ENCODE peak calls at places on chromosome 3, in eight cellular contexts. Y is activated gamma-delta T cell treated with Interleukin-2 at 50 U/mL for 16 hours; W is Daoy; G is activated CD8-positive, alpha-beta memory T cell treated with anti-CD3 and anti-CD28 coated beads for 4 hours; E is tibial nerve; C is amniotic stem cell; D is ACHN; S is M059J. H is an unnamed sample.

GRCh38 chr3:124814620-124815421 is 72.3 kb downstream of the ITGB5 start:
- DNase-seq in Y (no peak), W (no peak), G (no peak), E (no peak), C (no peak), D (no peak), S (no peak), H (peak; percentile 90)

GRCh38 chr3:127851899-127852298 is 29.6 kb upstream of the MGLL start:
- DNase-seq in Y (no peak), W (no peak), G (no peak), E (no peak), C (no peak), D (no peak), S (no peak), H (no peak)

GRCh38 chr3:11001020-11001657 is 8.6 kb downstream of the SLC6A1 start:
- DNase-seq in Y (no peak), W (no peak), G (no peak), E (no peak), C (no peak), D (no peak), S (peak; percentile 20), H (peak; percentile 17)

GRCh38 chr3:12764171-12764776 is 5.2 kb upstream of the TMEM40 start:
- DNase-seq in Y (no peak), W (no peak), G (no peak), E (no peak), C (no peak), D (no peak), S (no peak), H (no peak)

GRCh38 chr3:168678730-168679129 is 583.0 kb upstream of the GOLIM4 start:
- DNase-seq in Y (no peak), W (no peak), G (no peak), E (no peak), C (no peak), D (no peak), S (no peak), H (peak; percentile 45)

GRCh38 chr3:149377408-149378111 is at the start of gene TM4SF1:
- DNase-seq in Y (no peak), W (peak; percentile 98), G (no peak), E (peak; percentile 56), C (no peak), D (peak; percentile 97), S (peak; percentile 100), H (peak; percentile 99)

GRCh38 chr3:168165390-168166269 is 69.9 kb upstream of the GOLIM4 start:
- DNase-seq in Y (peak; percentile 33), W (peak; percentile 74), G (no peak), E (peak; percentile 31), C (peak; percentile 70), D (peak; percentile 62), S (peak; percentile 81), H (peak; percentile 73)

GRCh38 chr3:192731233-192731632 is 3.9 kb upstream of the FGF12 start:
- DNase-seq in Y (no peak), W (no peak), G (no peak), E (no peak), C (no peak), D (no peak), S (no peak), H (no peak)

GRCh38 chr3:172848910-172849309 is 98.4 kb downstream of the ECT2 start:
- DNase-seq in Y (no peak), W (peak; percentile 42), G (no peak), E (no peak), C (no peak), D (no peak), S (peak; percentile 65), H (peak; percentile 83)

GRCh38 chr3:196117809-196118208 is 35.9 kb upstream of the TFRC start:
- DNase-seq in Y (no peak), W (no peak), G (no peak), E (no peak), C (no peak), D (no peak), S (no peak), H (no peak)

GRCh38 chr3:60674870-60675269 is 576.4 kb downstream of the FHIT start:
- DNase-seq in Y (no peak), W (no peak), G (no peak), E (no peak), C (no peak), D (no peak), S (no peak), H (no peak)

GRCh38 chr3:155352900-155353490 is 59.5 kb upstream of the STRIT1 start:
- DNase-seq in Y (no peak), W (no peak), G (no peak), E (no peak), C (no peak), D (peak; percentile 57), S (peak; percentile 41), H (peak; percentile 54)

GRCh38 chr3:49671291-49672288 is 2.6 kb upstream of the APEH start:
- DNase-seq in Y (peak; percentile 70), W (peak; percentile 58), G (peak; percentile 37), E (no peak), C (no peak), D (peak; percentile 59), S (peak; percentile 52), H (peak; percentile 68)

GRCh38 chr3:169825316-169825715 is 12.6 kb upstream of the LRRC34 start:
- DNase-seq in Y (no peak), W (no peak), G (no peak), E (no peak), C (no peak), D (no peak), S (no peak), H (no peak)

GRCh38 chr3:13854492-13854891 is 25.4 kb downstream of the WNT7A start:
- DNase-seq in Y (no peak), W (no peak), G (no peak), E (no peak), C (no peak), D (no peak), S (no peak), H (no peak)

GRCh38 chr3:190968616-190969015 is 106.1 kb upstream of the GMNC start:
- DNase-seq in Y (no peak), W (no peak), G (no peak), E (no peak), C (no peak), D (no peak), S (no peak), H (no peak)

GRCh38 chr3:177050466-177051237 is 146.6 kb downstream of the TBL1XR1 start:
- DNase-seq in Y (no peak), W (peak; percentile 21), G (no peak), E (no peak), C (peak; percentile 23), D (peak; percentile 62), S (peak; percentile 62), H (peak; percentile 47)

GRCh38 chr3:155093261-155093660 is 13.1 kb downstream of the MME start:
- DNase-seq in Y (no peak), W (no peak), G (no peak), E (no peak), C (no peak), D (no peak), S (no peak), H (no peak)

GRCh38 chr3:94004301-94004910 is 24.0 kb downstream of the STX19 start:
- DNase-seq in Y (peak; percentile 6), W (peak; percentile 30), G (no peak), E (no peak), C (peak; percentile 50), D (peak; percentile 69), S (peak; percentile 62), H (peak; percentile 59)

GRCh38 chr3:53195602-53196574 is 34.9 kb downstream of the PRKCD start:
- DNase-seq in Y (peak; percentile 43), W (peak; percentile 36), G (peak; percentile 15), E (no peak), C (no peak), D (peak; percentile 43), S (no peak), H (no peak)

GRCh38 chr3:136984837-136985236 is 27.1 kb downstream of the IL20RB start:
- DNase-seq in Y (no peak), W (peak; percentile 34), G (no peak), E (no peak), C (no peak), D (no peak), S (peak; percentile 64), H (peak; percentile 91)

GRCh38 chr3:110106805-110107204 is 769.5 kb upstream of the DPPA4 start:
- DNase-seq in Y (no peak), W (no peak), G (no peak), E (no peak), C (no peak), D (no peak), S (no peak), H (peak; percentile 56)

GRCh38 chr3:113507501-113508067 is 7.4 kb downstream of the SPICE1 start:
- DNase-seq in Y (no peak), W (no peak), G (no peak), E (no peak), C (no peak), D (no peak), S (no peak), H (no peak)

GRCh38 chr3:69240651-69241578 is 118.5 kb upstream of the LMOD3 start:
- DNase-seq in Y (no peak), W (no peak), G (no peak), E (no peak), C (no peak), D (no peak), S (peak; percentile 9), H (no peak)

GRCh38 chr3:62604301-62604700 is 231.0 kb upstream of the FEZF2 start:
- DNase-seq in Y (no peak), W (peak; percentile 65), G (no peak), E (no peak), C (peak; percentile 41), D (no peak), S (peak; percentile 81), H (peak; percentile 98)

GRCh38 chr3:126424039-126424717 is 29.5 kb downstream of the CFAP100 start:
- DNase-seq in Y (no peak), W (no peak), G (no peak), E (no peak), C (no peak), D (no peak), S (no peak), H (no peak)

GRCh38 chr3:153311531-153311930 is 149.5 kb downstream of the RAP2B start:
- DNase-seq in Y (no peak), W (peak; percentile 24), G (no peak), E (no peak), C (no peak), D (no peak), S (peak; percentile 38), H (no peak)

GRCh38 chr3:196994056-196994455 is 25.4 kb upstream of the PIGZ start:
- DNase-seq in Y (no peak), W (no peak), G (no peak), E (no peak), C (no peak), D (no peak), S (no peak), H (no peak)

GRCh38 chr3:142225885-142226215 is 465 bp upstream of the GK5 start:
- DNase-seq in Y (no peak), W (no peak), G (no peak), E (no peak), C (no peak), D (no peak), S (no peak), H (no peak)

GRCh38 chr3:127673191-127674098 is 693 bp downstream of the ABTB1 start:
- DNase-seq in Y (peak; percentile 59), W (peak; percentile 83), G (peak; percentile 19), E (peak; percentile 19), C (no peak), D (peak; percentile 49), S (peak; percentile 30), H (no peak)

GRCh38 chr3:36362973-36363372 is 17.3 kb upstream of the STAC start:
- DNase-seq in Y (no peak), W (peak; percentile 61), G (no peak), E (no peak), C (no peak), D (peak; percentile 72), S (peak; percentile 90), H (peak; percentile 80)

GRCh38 chr3:10194328-10195071 is 29.8 kb downstream of the IRAK2 start:
- DNase-seq in Y (peak; percentile 64), W (no peak), G (no peak), E (no peak), C (no peak), D (no peak), S (no peak), H (peak; percentile 95)

GRCh38 chr3:14519406-14519805 is 20.7 kb downstream of the GRIP2 start:
- DNase-seq in Y (no peak), W (no peak), G (no peak), E (no peak), C (no peak), D (no peak), S (no peak), H (no peak)

GRCh38 chr3:41684802-41685740 is 276.8 kb downstream of the ULK4 start:
- DNase-seq in Y (no peak), W (no peak), G (no peak), E (no peak), C (no peak), D (peak; percentile 96), S (no peak), H (no peak)